ENCODE peak calls at places on chromosomes 12 and 14, in six cellular contexts. L, B, X, V, M and I are unnamed samples.

GRCh38 chr14:94412671-94413638 is 24.6 kb upstream of the SERPINA1 start:
- DNase-seq in X (no peak), L (no peak), M (peak), V (no peak), B (peak), I (no peak)

GRCh38 chr14:92726933-92727262 is 21.5 kb downstream of the LGMN start:
- DNase-seq in B (no peak), M (no peak), L (no peak), V (no peak), X (no peak), I (no peak)

GRCh38 chr12:95336387-95337067 is 118.9 kb downstream of the VEZT start:
- DNase-seq in X (no peak), B (peak), V (peak), M (peak), L (peak), I (peak)

GRCh38 chr14:94816113-94816512 is 46.2 kb upstream of the GSC start:
- DNase-seq in M (no peak), V (no peak), X (no peak), B (no peak), L (no peak), I (no peak)

GRCh38 chr12:57894577-57895292 is 46.6 kb upstream of the ATP23 start:
- DNase-seq in M (no peak), B (no peak), V (no peak), X (no peak), L (peak), I (no peak)

GRCh38 chr14:55361190-55361589 is 50.4 kb downstream of the ATG14 start:
- DNase-seq in B (no peak), X (no peak), V (no peak), M (no peak), L (no peak), I (no peak)

GRCh38 chr14:71290960-71291466 is 383.8 kb downstream of the PCNX1 start:
- DNase-seq in B (peak), M (peak), X (no peak), V (no peak), L (peak), I (peak)

GRCh38 chr12:118059645-118060275 is 1.2 kb downstream of the WSB2 start:
- DNase-seq in X (no peak), L (no peak), M (no peak), B (peak), V (no peak), I (no peak)

GRCh38 chr12:40827923-40828592 is 135.8 kb downstream of the CNTN1 start:
- DNase-seq in L (no peak), X (no peak), B (no peak), M (no peak), V (no peak), I (no peak)

GRCh38 chr14:85439696-85440328 is 90.1 kb upstream of the FLRT2 start:
- DNase-seq in L (no peak), V (no peak), M (peak), B (no peak), X (no peak), I (no peak)

GRCh38 chr14:81275995-81276698 is 55.4 kb upstream of the GTF2A1 start:
- DNase-seq in V (no peak), M (no peak), B (peak), L (no peak), X (no peak), I (no peak)

GRCh38 chr12:110937104-110937641 is 16.8 kb upstream of the MYL2 start:
- DNase-seq in L (peak), X (no peak), M (peak), V (no peak), B (peak), I (no peak)

GRCh38 chr12:46401703-46402102 is 29.1 kb upstream of the SLC38A2 start:
- DNase-seq in V (no peak), M (no peak), X (no peak), B (no peak), L (no peak), I (no peak)

GRCh38 chr14:64265222-64265621 is 28.9 kb downstream of the ESR2 start:
- DNase-seq in L (no peak), B (no peak), X (no peak), V (no peak), M (no peak), I (no peak)

GRCh38 chr14:23814858-23815257 is 138.7 kb upstream of the DHRS4 start:
- DNase-seq in X (no peak), M (no peak), B (no peak), V (no peak), L (no peak), I (no peak)

GRCh38 chr14:94079891-94080605 is 954 bp downstream of the DDX24 start:
- DNase-seq in B (no peak), X (no peak), M (no peak), L (no peak), V (no peak), I (no peak)

GRCh38 chr14:21748869-21749303 is 75.3 kb upstream of the OR4E1 start:
- DNase-seq in B (peak), V (no peak), L (peak), X (no peak), M (peak), I (no peak)

GRCh38 chr14:87457727-87458126 is 535.3 kb downstream of the GALC start:
- DNase-seq in V (no peak), L (no peak), B (peak), X (no peak), M (no peak), I (no peak)

GRCh38 chr12:116015525-116015924 is 262.0 kb downstream of the MED13L start:
- DNase-seq in B (peak), X (no peak), L (no peak), V (no peak), M (peak), I (no peak)

GRCh38 chr12:52366738-52367485 is at the start of gene KRT85:
- DNase-seq in V (no peak), L (no peak), M (no peak), B (no peak), X (no peak), I (no peak)

GRCh38 chr12:14643247-14643646 is 53.2 kb downstream of the GUCY2C start:
- DNase-seq in V (no peak), X (no peak), L (no peak), B (no peak), M (no peak), I (no peak)

GRCh38 chr14:105700622-105701288 is 174.4 kb downstream of the TMEM121 start:
- DNase-seq in V (no peak), X (no peak), M (no peak), L (no peak), B (peak), I (no peak)

GRCh38 chr14:102442241-102443211 is 67.0 kb downstream of the ANKRD9 start:
- DNase-seq in M (peak), X (peak), V (no peak), L (peak), B (peak), I (no peak)

GRCh38 chr14:25308244-25308643 is 258.3 kb upstream of the STXBP6 start:
- DNase-seq in V (no peak), X (no peak), B (no peak), M (peak), L (peak), I (no peak)

GRCh38 chr14:91115986-91116385 is 2.1 kb downstream of the DGLUCY start:
- DNase-seq in L (no peak), V (no peak), B (peak), X (no peak), M (peak), I (no peak)

GRCh38 chr12:65074932-65075331 is 46.2 kb downstream of the WIF1 start:
- DNase-seq in X (no peak), M (no peak), L (no peak), V (no peak), B (peak), I (no peak)

GRCh38 chr12:97939141-97939540 is 476.5 kb downstream of the RMST start:
- DNase-seq in X (no peak), B (no peak), M (no peak), L (no peak), V (no peak), I (no peak)

GRCh38 chr12:182381-182883 is 31.5 kb downstream of the SLC6A12 start:
- DNase-seq in L (no peak), X (no peak), V (no peak), M (peak), B (peak), I (no peak)

GRCh38 chr12:27279836-27280235 is 35.8 kb downstream of the STK38L start:
- DNase-seq in L (no peak), V (no peak), X (no peak), M (no peak), B (peak), I (no peak)

GRCh38 chr14:36171607-36172006 is 4.9 kb downstream of the PTCSC3 start:
- DNase-seq in B (no peak), M (no peak), V (no peak), X (no peak), L (no peak), I (no peak)

GRCh38 chr12:59401862-59402261 is 194.0 kb upstream of the SLC16A7 start:
- DNase-seq in M (no peak), L (no peak), X (no peak), V (no peak), B (peak), I (no peak)

GRCh38 chr14:40252817-40253447 is 820.7 kb upstream of the FBXO33 start:
- DNase-seq in X (no peak), L (no peak), M (no peak), B (peak), V (no peak), I (no peak)

DNA sequence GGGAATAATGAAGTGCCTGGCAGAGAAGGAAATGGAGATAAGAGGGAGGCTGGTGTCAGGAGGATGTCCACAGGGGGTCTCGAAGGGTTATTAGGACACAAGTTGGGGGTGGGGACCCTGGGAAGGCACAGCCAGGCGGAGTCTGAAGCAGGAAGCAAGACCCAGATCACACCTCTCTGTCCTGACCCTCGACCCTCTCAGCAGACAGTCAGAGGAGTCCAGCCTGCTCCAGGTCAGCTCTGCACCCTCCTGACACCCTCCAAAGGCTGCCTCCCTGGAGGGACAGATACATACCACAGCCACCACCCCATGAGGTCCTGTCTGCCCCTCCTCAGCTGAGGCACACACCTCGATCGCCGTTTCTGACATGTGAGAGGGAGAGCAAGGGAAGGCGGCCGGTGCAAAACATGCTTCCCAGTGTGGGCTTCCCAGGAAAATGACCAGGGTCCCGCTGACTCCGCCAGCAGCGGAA is 9.0 kb downstream of the BCL11B start:
- DNase-seq in M (no peak), X (no peak), L (no peak), B (no peak), V (no peak), I (no peak)
- H3K4me3 ChIP-seq in M (no peak), X (no peak), L (no peak), B (no peak), V (no peak), I (no peak)

GRCh38 chr14:67240168-67240932 is 885 bp upstream of the PALS1 start:
- DNase-seq in M (peak), V (no peak), X (peak), L (peak), B (peak), I (no peak)

GRCh38 chr14:67245104-67245503 is 3.9 kb downstream of the PALS1 start:
- DNase-seq in L (no peak), V (no peak), M (no peak), X (no peak), B (no peak), I (no peak)

GRCh38 chr14:67239582-67239981 is 1.7 kb upstream of the PALS1 start:
- DNase-seq in B (no peak), L (no peak), M (no peak), V (no peak), X (no peak), I (no peak)

GRCh38 chr14:67240978-67241415 is 238 bp upstream of the PALS1 start:
- DNase-seq in X (peak), M (peak), B (peak), L (peak), V (peak), I (peak)

GRCh38 chr14:67241416-67242362 is at the start of gene PALS1:
- DNase-seq in B (peak), M (peak), V (no peak), L (no peak), X (no peak), I (peak)
- TF ChIP-seq CTCF in B (no peak), M (no peak), V (no peak), L (no peak), X (no peak), I (no peak)

GRCh38 chr12:39605501-39605900 is 14.1 kb downstream of the ABCD2 start:
- DNase-seq in X (no peak), L (no peak), M (peak), B (peak), V (no peak), I (no peak)
- H3K4me3 ChIP-seq in X (no peak), L (no peak), M (no peak), B (no peak), V (no peak), I (no peak)

GRCh38 chr12:11717533-11717961 is 68.1 kb downstream of the ETV6 start:
- DNase-seq in X (no peak), B (no peak), M (peak), L (no peak), V (no peak), I (peak)

GRCh38 chr12:11719678-11720099 is 70.2 kb downstream of the ETV6 start:
- DNase-seq in L (no peak), M (peak), B (peak), X (peak), V (peak), I (no peak)

GRCh38 chr12:11718768-11719253 is 69.3 kb downstream of the ETV6 start:
- DNase-seq in V (no peak), X (no peak), L (no peak), M (peak), B (peak), I (no peak)

GRCh38 chr12:11716794-11717532 is 67.5 kb downstream of the ETV6 start:
- DNase-seq in L (no peak), B (no peak), V (no peak), M (peak), X (no peak), I (no peak)

DNA sequence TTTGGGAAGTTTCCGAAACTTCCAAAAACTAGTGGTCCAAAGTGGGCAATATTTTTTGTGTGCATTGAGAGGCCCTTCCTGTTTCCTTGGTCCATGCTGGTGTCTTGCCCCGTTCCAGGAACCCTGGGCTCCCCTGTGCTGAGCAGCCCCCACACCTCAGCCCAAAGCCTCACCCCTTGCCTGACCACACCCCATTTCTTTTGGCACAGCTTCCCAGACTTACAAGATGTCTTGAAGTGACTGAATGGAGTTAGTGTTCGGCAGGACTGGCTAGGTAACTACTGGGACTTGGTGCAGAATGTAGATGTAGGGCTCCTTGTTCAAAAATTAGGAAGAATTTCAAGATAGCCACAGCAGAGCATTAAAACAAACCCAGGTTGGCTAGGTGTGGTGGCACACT is 68.6 kb downstream of the ETV6 start:
- DNase-seq in X (no peak), B (no peak), L (peak), V (no peak), M (peak), I (no peak)
- TF ChIP-seq CTCF in X (no peak), B (no peak), L (no peak), V (no peak), M (no peak), I (no peak)

DNA sequence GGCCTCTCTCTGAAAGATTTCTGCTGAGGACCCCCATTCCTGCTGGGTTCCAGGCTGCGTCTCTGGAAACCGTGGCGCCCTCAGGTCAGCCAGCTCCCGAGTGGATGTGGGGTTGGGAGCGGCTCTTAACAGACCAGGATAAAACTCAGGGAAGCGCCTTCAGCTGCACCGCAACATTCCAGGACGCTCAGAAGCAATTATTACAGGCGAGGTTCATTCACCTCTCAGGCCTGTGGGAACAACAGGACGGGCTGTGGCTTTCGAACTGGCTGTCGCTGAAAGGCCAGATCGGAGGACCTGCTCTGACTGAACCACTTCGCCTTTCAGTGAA is 351 bp upstream of the GAS2L3 start:
- DNase-seq in M (no peak), X (no peak), L (no peak), V (no peak), B (no peak), I (no peak)
- H3K4me3 ChIP-seq in M (peak), X (peak), L (peak), V (peak), B (peak), I (peak)